ENCODE peak calls at places on chromosomes 6 and 20, in five cellular contexts. D is neuronal stem cell, G is NCI-H510A treated with DMSO at 0.1 percent for 48 hours, V is T-helper 9 cell, F is ecto neural progenitor cell. O is an unnamed sample.

GRCh38 chr6:12173670-12174069 is 116.5 kb upstream of the EDN1 start:
- DNase-seq in D (peak; percentile 55), G (no peak), V (no peak), F (no peak), O (no peak)

GRCh38 chr6:16064687-16065086 is 64.2 kb upstream of the MYLIP start:
- DNase-seq in D (peak; percentile 12), G (peak; percentile 13), V (no peak), F (no peak), O (no peak)

GRCh38 chr20:58895796-58896180 is 43.3 kb downstream of the GNAS start:
- DNase-seq in D (no peak), G (no peak), V (no peak), F (no peak), O (no peak)

GRCh38 chr6:85008311-85009015 is 244.1 kb upstream of the TBX18 start:
- DNase-seq in D (no peak), G (no peak), V (no peak), F (no peak), O (no peak)

GRCh38 chr20:1392693-1393506 is at the start of gene FKBP1A:
- DNase-seq in D (peak; percentile 74), G (peak; percentile 84), V (peak; percentile 85), F (peak; percentile 91), O (peak; percentile 87)

GRCh38 chr6:145842693-145843546 is 28.3 kb upstream of the FBXO30 start:
- DNase-seq in D (no peak), G (no peak), V (no peak), F (no peak), O (no peak)

GRCh38 chr20:24328901-24329300 is 140.5 kb upstream of the SYNDIG1 start:
- DNase-seq in D (no peak), G (no peak), V (no peak), F (no peak), O (no peak)

GRCh38 chr20:45358282-45359068 is 4.5 kb upstream of the SYS1 start:
- DNase-seq in D (no peak), G (peak; percentile 14), V (no peak), F (no peak), O (no peak)

GRCh38 chr6:160462551-160463109 is 114.5 kb downstream of the SLC22A3 start:
- DNase-seq in D (no peak), G (no peak), V (peak; percentile 39), F (no peak), O (peak; percentile 27)

GRCh38 chr20:32189691-32190607 is 17.6 kb downstream of the PLAGL2 start:
- DNase-seq in D (peak; percentile 67), G (peak; percentile 32), V (peak; percentile 30), F (peak; percentile 88), O (peak; percentile 27)

GRCh38 chr20:62762376-62762775 is 33.9 kb upstream of the MRGBP start:
- DNase-seq in D (no peak), G (no peak), V (no peak), F (no peak), O (no peak)

GRCh38 chr6:154996841-154997311 is 1.8 kb downstream of the TIAM2 start:
- DNase-seq in D (no peak), G (no peak), V (no peak), F (no peak), O (no peak)

GRCh38 chr6:121998631-121999030 is 400.8 kb upstream of the HSF2 start:
- DNase-seq in D (no peak), G (no peak), V (no peak), F (no peak), O (no peak)

GRCh38 chr6:156396791-156397418 is 380.3 kb upstream of the ARID1B start:
- DNase-seq in D (no peak), G (no peak), V (peak; percentile 2), F (peak; percentile 51), O (peak; percentile 16)

GRCh38 chr6:39452306-39452705 is 129.8 kb upstream of the KCNK16 start:
- DNase-seq in D (no peak), G (no peak), V (no peak), F (no peak), O (no peak)

GRCh38 chr20:47751449-47751848 is 33.8 kb downstream of the SULF2 start:
- DNase-seq in D (no peak), G (no peak), V (no peak), F (no peak), O (no peak)

GRCh38 chr6:53302678-53303360 is 45.9 kb downstream of the ELOVL5 start:
- DNase-seq in D (no peak), G (peak; percentile 49), V (no peak), F (no peak), O (no peak)

GRCh38 chr6:169454204-169454871 is 200.7 kb upstream of the THBS2 start:
- DNase-seq in D (no peak), G (no peak), V (no peak), F (no peak), O (no peak)

GRCh38 chr6:37868447-37868825 is 48.9 kb downstream of the ZFAND3 start:
- DNase-seq in D (no peak), G (no peak), V (no peak), F (no peak), O (no peak)

GRCh38 chr20:63529180-63529860 is 7.9 kb downstream of the PTK6 start:
- DNase-seq in D (no peak), G (no peak), V (no peak), F (no peak), O (no peak)

GRCh38 chr20:1429143-1429728 is 36.4 kb upstream of the FKBP1A start:
- DNase-seq in D (no peak), G (no peak), V (no peak), F (no peak), O (no peak)

GRCh38 chr20:60022849-60023248 is 64.6 kb downstream of the CDH26 start:
- DNase-seq in D (no peak), G (no peak), V (no peak), F (no peak), O (no peak)

GRCh38 chr6:52359403-52359802 is 2.5 kb upstream of the PAQR8 start:
- DNase-seq in D (no peak), G (no peak), V (no peak), F (no peak), O (no peak)